ENCODE peak calls at places on chromosomes 3 and 15, in seven cellular contexts. One of them, this sample, is unnamed.

GRCh38 chr3:189635385-189635784 is 4.2 kb downstream of the TP63 start:
- DNase-seq in GM23338: peak; percentile 68
- DNase-seq in breast epithelium: no peak
- DNase-seq in endothelial cell of umbilical vein: no peak
- DNase-seq in spleen: no peak
- DNase-seq in H1: no peak
- DNase-seq in HL-60: no peak
- DNase-seq in this sample: no peak

GRCh38 chr3:58994746-58995330 is 55.0 kb downstream of the CFAP20DC start:
- DNase-seq in GM23338: peak; percentile 83
- DNase-seq in breast epithelium: no peak
- DNase-seq in endothelial cell of umbilical vein: peak; percentile 60
- DNase-seq in spleen: no peak
- DNase-seq in H1: peak; percentile 5
- DNase-seq in HL-60: peak; percentile 36
- DNase-seq in this sample: no peak

GRCh38 chr3:169665264-169666078 is 2.0 kb upstream of the MECOM start:
- DNase-seq in GM23338: peak; percentile 33
- DNase-seq in breast epithelium: no peak
- DNase-seq in endothelial cell of umbilical vein: peak; percentile 42
- DNase-seq in spleen: no peak
- DNase-seq in H1: no peak
- DNase-seq in HL-60: no peak
- DNase-seq in this sample: no peak

GRCh38 chr3:138950006-138950644 is 3.1 kb downstream of the FOXL2NB start:
- DNase-seq in GM23338: peak; percentile 73
- DNase-seq in breast epithelium: no peak
- DNase-seq in endothelial cell of umbilical vein: no peak
- DNase-seq in spleen: no peak
- DNase-seq in H1: no peak
- DNase-seq in HL-60: no peak
- DNase-seq in this sample: no peak

GRCh38 chr3:129439381-129439816 is 349 bp downstream of the MBD4 start:
- DNase-seq in GM23338: peak; percentile 71
- DNase-seq in breast epithelium: no peak
- DNase-seq in endothelial cell of umbilical vein: peak; percentile 28
- DNase-seq in spleen: peak; percentile 92
- DNase-seq in H1: no peak
- DNase-seq in HL-60: peak; percentile 84
- DNase-seq in this sample: peak; percentile 45

GRCh38 chr3:169456900-169457299 is 206.6 kb downstream of the MECOM start:
- DNase-seq in GM23338: no peak
- DNase-seq in breast epithelium: no peak
- DNase-seq in endothelial cell of umbilical vein: no peak
- DNase-seq in spleen: no peak
- DNase-seq in H1: no peak
- DNase-seq in HL-60: no peak
- DNase-seq in this sample: no peak

GRCh38 chr3:188270423-188270972 is 116.5 kb downstream of the LPP start:
- DNase-seq in GM23338: no peak
- DNase-seq in breast epithelium: no peak
- DNase-seq in endothelial cell of umbilical vein: peak; percentile 84
- DNase-seq in spleen: no peak
- DNase-seq in H1: no peak
- DNase-seq in HL-60: peak; percentile 63
- DNase-seq in this sample: no peak

GRCh38 chr15:79930509-79930908 is 33.7 kb upstream of the MTHFS start:
- DNase-seq in GM23338: no peak
- DNase-seq in breast epithelium: no peak
- DNase-seq in endothelial cell of umbilical vein: no peak
- DNase-seq in spleen: no peak
- DNase-seq in H1: no peak
- DNase-seq in HL-60: no peak
- DNase-seq in this sample: no peak

GRCh38 chr3:118884748-118885206 is 149.9 kb downstream of the IGSF11 start:
- DNase-seq in GM23338: peak; percentile 74
- DNase-seq in breast epithelium: peak; percentile 64
- DNase-seq in endothelial cell of umbilical vein: peak; percentile 52
- DNase-seq in spleen: peak; percentile 89
- DNase-seq in H1: no peak
- DNase-seq in HL-60: peak; percentile 54
- DNase-seq in this sample: peak; percentile 79

GRCh38 chr3:129974451-129975331 is at the start of gene TRH:
- DNase-seq in GM23338: peak; percentile 63
- DNase-seq in breast epithelium: no peak
- DNase-seq in endothelial cell of umbilical vein: no peak
- DNase-seq in spleen: no peak
- DNase-seq in H1: no peak
- DNase-seq in HL-60: no peak
- DNase-seq in this sample: no peak

GRCh38 chr3:156787926-156788663 is 38.1 kb upstream of the LEKR1 start:
- DNase-seq in GM23338: no peak
- DNase-seq in breast epithelium: no peak
- DNase-seq in endothelial cell of umbilical vein: peak; percentile 43
- DNase-seq in spleen: no peak
- DNase-seq in H1: no peak
- DNase-seq in HL-60: no peak
- DNase-seq in this sample: no peak

GRCh38 chr15:57060799-57061198 is 142.4 kb downstream of the TCF12 start:
- DNase-seq in GM23338: no peak
- DNase-seq in breast epithelium: no peak
- DNase-seq in endothelial cell of umbilical vein: peak; percentile 89
- DNase-seq in spleen: no peak
- DNase-seq in H1: no peak
- DNase-seq in HL-60: no peak
- DNase-seq in this sample: no peak

GRCh38 chr15:31147943-31148621 is 46.6 kb upstream of the TRPM1 start:
- DNase-seq in GM23338: peak; percentile 20
- DNase-seq in breast epithelium: no peak
- DNase-seq in endothelial cell of umbilical vein: no peak
- DNase-seq in spleen: peak; percentile 13
- DNase-seq in H1: no peak
- DNase-seq in HL-60: no peak
- DNase-seq in this sample: no peak

DNA sequence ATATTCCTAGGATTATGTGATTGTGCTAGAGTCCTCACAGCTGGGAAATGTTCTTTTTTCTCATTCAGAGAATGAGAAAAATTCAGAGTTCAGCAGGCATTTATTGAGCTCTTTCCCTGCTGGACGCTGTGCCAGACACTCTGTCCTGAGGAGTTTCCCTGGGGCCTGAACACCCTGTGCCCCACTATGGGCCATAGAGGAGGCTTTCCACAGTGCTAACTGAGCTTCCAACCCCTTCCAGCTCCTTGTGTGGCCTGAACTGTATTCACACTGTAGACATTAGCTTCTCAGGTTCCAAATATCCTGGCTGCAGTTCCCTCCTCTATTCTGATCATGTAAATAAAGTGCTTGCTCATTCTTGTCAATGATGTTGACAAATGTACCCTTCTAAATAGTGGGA is 10.0 kb downstream of the ABHD2 start:
- DNase-seq in GM23338: no peak
- DNase-seq in breast epithelium: no peak
- DNase-seq in endothelial cell of umbilical vein: no peak
- DNase-seq in spleen: no peak
- DNase-seq in H1: no peak
- DNase-seq in HL-60: no peak
- DNase-seq in this sample: no peak
- TF ChIP-seq POLR2AphosphoS5 in GM23338: no peak
- TF ChIP-seq POLR2AphosphoS5 in breast epithelium: no peak
- TF ChIP-seq POLR2AphosphoS5 in endothelial cell of umbilical vein: no peak
- TF ChIP-seq POLR2AphosphoS5 in spleen: no peak
- TF ChIP-seq POLR2AphosphoS5 in H1: no peak
- TF ChIP-seq POLR2AphosphoS5 in HL-60: no peak
- TF ChIP-seq POLR2AphosphoS5 in this sample: no peak

DNA sequence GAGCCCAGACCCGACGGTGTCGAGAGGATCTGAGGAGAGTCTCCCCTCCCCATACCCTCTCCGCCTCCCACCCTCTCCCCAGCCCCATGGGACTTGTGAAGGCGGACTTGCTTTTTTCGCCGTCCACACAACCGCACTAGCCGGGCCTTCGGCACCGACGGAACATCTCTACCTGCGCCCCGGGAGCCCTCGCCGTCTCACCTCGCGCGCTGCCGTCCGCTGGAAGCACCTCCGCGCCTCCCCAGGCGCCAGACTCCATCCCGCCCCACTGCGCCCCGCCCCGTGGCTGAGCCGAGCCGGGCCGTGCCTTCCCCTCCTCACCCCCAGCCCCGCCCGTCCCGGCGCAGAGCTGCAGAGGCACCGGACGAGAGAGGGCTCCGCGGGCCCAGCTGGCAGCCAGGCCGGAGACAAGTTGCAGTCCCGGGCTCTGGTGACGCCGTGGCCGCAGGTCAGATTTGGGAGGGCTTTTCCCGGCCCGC is at the start of the genes DUOX1 and DUOXA1:
- DNase-seq in GM23338: peak; percentile 75
- DNase-seq in breast epithelium: no peak
- DNase-seq in endothelial cell of umbilical vein: no peak
- DNase-seq in spleen: peak; percentile 79
- DNase-seq in H1: no peak
- DNase-seq in HL-60: no peak
- DNase-seq in this sample: peak; percentile 85
- TF ChIP-seq POLR2AphosphoS5 in GM23338: no peak
- TF ChIP-seq POLR2AphosphoS5 in breast epithelium: no peak
- TF ChIP-seq POLR2AphosphoS5 in endothelial cell of umbilical vein: no peak
- TF ChIP-seq POLR2AphosphoS5 in spleen: no peak
- TF ChIP-seq POLR2AphosphoS5 in H1: no peak
- TF ChIP-seq POLR2AphosphoS5 in HL-60: no peak
- TF ChIP-seq POLR2AphosphoS5 in this sample: peak; percentile 54

DNA sequence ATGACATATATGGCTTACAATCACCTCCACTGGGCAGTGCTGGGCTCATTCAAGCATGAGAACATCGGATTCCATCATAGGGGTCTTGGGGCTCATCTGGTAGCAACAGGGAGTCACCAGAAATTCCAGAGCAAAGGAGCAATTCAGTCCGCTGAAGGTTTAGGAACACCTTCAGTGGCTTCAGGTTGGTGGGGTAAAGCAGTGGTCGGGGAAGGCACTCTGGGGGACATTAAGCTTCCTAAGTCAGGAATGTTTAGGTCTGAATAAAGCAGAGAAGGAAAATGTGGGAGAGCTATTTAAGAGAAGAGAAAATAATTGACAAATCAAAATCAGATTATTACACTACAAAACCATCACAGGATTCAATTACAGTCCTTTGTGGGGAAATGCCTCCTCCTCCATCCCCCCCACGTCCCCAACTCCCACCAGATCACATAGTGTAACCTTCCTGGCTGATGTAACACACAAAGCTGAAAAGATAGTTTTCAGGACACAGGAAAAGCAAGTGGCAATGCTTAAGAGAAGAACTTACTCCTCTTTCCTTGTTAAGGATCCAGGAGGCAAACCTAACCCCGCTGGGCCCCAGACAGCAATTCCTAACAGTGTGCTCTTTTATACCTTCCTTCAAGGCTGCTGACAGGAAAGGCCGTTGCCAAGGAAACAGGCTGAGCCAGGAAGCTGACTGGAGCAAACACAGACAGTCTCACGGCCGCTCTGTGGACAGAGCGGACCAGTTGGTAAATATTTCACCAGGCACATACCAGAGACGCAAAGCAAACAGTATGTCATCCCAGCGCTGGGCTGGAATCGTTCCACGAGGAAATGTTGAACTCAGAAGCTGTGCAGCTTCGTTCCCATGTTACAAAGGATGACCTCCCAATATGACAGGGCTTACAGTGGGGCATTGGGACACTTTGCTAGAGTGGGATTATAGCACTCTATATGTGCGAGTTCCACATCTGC is 57.5 kb upstream of the LMCD1 start:
- DNase-seq in GM23338: peak; percentile 90
- DNase-seq in breast epithelium: peak; percentile 94
- DNase-seq in endothelial cell of umbilical vein: peak; percentile 99
- DNase-seq in spleen: peak; percentile 81
- DNase-seq in H1: peak; percentile 23
- DNase-seq in HL-60: no peak
- DNase-seq in this sample: peak; percentile 94
- TF ChIP-seq POLR2AphosphoS5 in GM23338: no peak
- TF ChIP-seq POLR2AphosphoS5 in breast epithelium: peak; percentile 64
- TF ChIP-seq POLR2AphosphoS5 in endothelial cell of umbilical vein: peak; percentile 73
- TF ChIP-seq POLR2AphosphoS5 in spleen: peak; percentile 82
- TF ChIP-seq POLR2AphosphoS5 in H1: no peak
- TF ChIP-seq POLR2AphosphoS5 in HL-60: no peak
- TF ChIP-seq POLR2AphosphoS5 in this sample: peak; percentile 96

DNA sequence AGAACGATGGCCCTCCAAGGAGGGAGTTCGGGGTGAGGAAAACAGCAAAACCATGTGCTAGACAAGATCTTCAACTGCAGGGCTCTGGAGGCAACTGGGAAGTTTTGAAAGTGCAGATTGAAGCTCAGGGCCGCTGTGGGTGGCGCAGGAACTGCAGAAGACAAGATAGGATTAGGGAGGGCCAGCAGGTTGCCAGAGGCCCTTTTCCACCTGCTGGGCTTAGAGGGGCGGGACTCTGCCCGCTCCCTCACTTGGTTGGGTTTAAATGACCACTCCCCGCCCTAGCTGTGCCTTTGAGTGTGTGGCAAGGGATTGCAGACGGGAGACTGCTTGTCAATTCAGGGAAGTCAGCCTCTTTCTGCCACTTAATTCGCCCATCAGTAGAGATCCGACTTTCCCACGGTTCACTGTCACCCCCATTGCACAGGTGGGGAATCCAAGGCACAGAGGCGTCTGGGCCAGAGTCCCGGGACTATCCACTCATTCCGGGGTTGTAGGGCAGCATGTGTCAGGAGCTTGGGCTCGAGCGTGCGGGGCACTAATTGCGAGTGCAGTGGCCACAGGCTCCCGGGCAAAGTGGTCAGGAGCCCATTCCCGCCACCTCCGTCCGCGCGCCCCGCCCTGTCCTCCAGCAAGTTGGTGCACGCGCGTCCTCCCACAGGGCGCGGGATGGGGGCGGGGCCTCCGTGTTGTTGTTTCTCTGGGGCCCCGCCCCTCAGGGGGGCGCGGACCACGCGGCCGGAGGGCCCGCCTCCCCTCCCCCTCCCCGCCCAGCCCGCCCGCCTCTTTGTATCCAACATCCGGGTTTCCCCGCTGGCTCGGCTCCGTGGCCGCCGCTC is at the start of gene ACVR2B:
- DNase-seq in GM23338: peak; percentile 93
- DNase-seq in breast epithelium: peak; percentile 88
- DNase-seq in endothelial cell of umbilical vein: peak; percentile 69
- DNase-seq in spleen: peak; percentile 91
- DNase-seq in H1: peak; percentile 65
- DNase-seq in HL-60: peak; percentile 54
- DNase-seq in this sample: peak; percentile 94
- TF ChIP-seq POLR2AphosphoS5 in GM23338: no peak
- TF ChIP-seq POLR2AphosphoS5 in breast epithelium: peak; percentile 14
- TF ChIP-seq POLR2AphosphoS5 in endothelial cell of umbilical vein: no peak
- TF ChIP-seq POLR2AphosphoS5 in spleen: peak; percentile 60
- TF ChIP-seq POLR2AphosphoS5 in H1: peak; percentile 78
- TF ChIP-seq POLR2AphosphoS5 in HL-60: no peak
- TF ChIP-seq POLR2AphosphoS5 in this sample: no peak

GRCh38 chr3:102297259-102297658 is 137.6 kb upstream of the ZPLD1 start:
- DNase-seq in GM23338: no peak
- DNase-seq in breast epithelium: no peak
- DNase-seq in endothelial cell of umbilical vein: no peak
- DNase-seq in spleen: no peak
- DNase-seq in H1: no peak
- DNase-seq in HL-60: no peak
- DNase-seq in this sample: no peak
- TF ChIP-seq POLR2AphosphoS5 in GM23338: no peak
- TF ChIP-seq POLR2AphosphoS5 in breast epithelium: no peak
- TF ChIP-seq POLR2AphosphoS5 in endothelial cell of umbilical vein: no peak
- TF ChIP-seq POLR2AphosphoS5 in spleen: no peak
- TF ChIP-seq POLR2AphosphoS5 in H1: no peak
- TF ChIP-seq POLR2AphosphoS5 in HL-60: no peak
- TF ChIP-seq POLR2AphosphoS5 in this sample: no peak

This sample was measured in stomach.